ENCODE peak calls at places on chromosomes 1 and 21, in eight cellular contexts. I, L, B, J, M, S, G and F are unnamed samples.

GRCh38 chr21:39094847-39095525 is 88.3 kb downstream of the PSMG1 start:
- DNase-seq in I (peak), L (no peak), B (no peak), J (peak), M (peak), S (peak), G (no peak), F (peak)

GRCh38 chr1:91925644-91926330 is 23.4 kb upstream of the BRDT start:
- DNase-seq in I (no peak), L (no peak), B (no peak), J (no peak), M (no peak), S (no peak), G (no peak), F (no peak)

GRCh38 chr1:228009828-228010775 is 3.3 kb downstream of the WNT3A start:
- DNase-seq in I (no peak), L (peak), B (peak), J (no peak), M (no peak), S (no peak), G (peak), F (peak)

GRCh38 chr1:5460974-5461373 is 531.3 kb downstream of the NPHP4 start:
- DNase-seq in I (no peak), L (no peak), B (no peak), J (no peak), M (no peak), S (no peak), G (no peak), F (no peak)

GRCh38 chr1:112870887-112871646 is 84.9 kb downstream of the SLC16A1 start:
- DNase-seq in I (no peak), L (no peak), B (no peak), J (no peak), M (no peak), S (no peak), G (no peak), F (no peak)

GRCh38 chr1:157961805-157962762 is 31.4 kb upstream of the KIRREL1 start:
- DNase-seq in I (no peak), L (no peak), B (no peak), J (peak), M (peak), S (peak), G (no peak), F (no peak)

GRCh38 chr1:55369474-55369873 is 154.3 kb upstream of the USP24 start:
- DNase-seq in I (no peak), L (no peak), B (no peak), J (peak), M (peak), S (no peak), G (no peak), F (no peak)

GRCh38 chr1:61406467-61406866 is 318.5 kb downstream of the TM2D1 start:
- DNase-seq in I (no peak), L (no peak), B (no peak), J (no peak), M (no peak), S (no peak), G (no peak), F (no peak)

GRCh38 chr21:31343030-31343510 is 991 bp downstream of the TIAM1 start:
- DNase-seq in I (no peak), L (no peak), B (no peak), J (no peak), M (no peak), S (no peak), G (no peak), F (no peak)

GRCh38 chr1:101884621-101885020 is 112.1 kb downstream of the OLFM3 start:
- DNase-seq in I (no peak), L (no peak), B (no peak), J (no peak), M (no peak), S (no peak), G (no peak), F (no peak)

GRCh38 chr1:234246638-234247116 is 126.6 kb upstream of the COA6 start:
- DNase-seq in I (no peak), L (no peak), B (no peak), J (no peak), M (no peak), S (no peak), G (no peak), F (no peak)